ENCODE peak calls at places on chromosome 1, in four cellular contexts. W, E, C and G are unnamed samples.

GRCh38 chr1:239993333-239993732 is 98.3 kb upstream of the FMN2 start:
- DNase-seq in W (no peak), E (no peak), C (no peak), G (no peak)

GRCh38 chr1:26284597-26285351 is 4.9 kb downstream of the SH3BGRL3 start:
- DNase-seq in W (peak), E (no peak), C (peak), G (peak)

GRCh38 chr1:116679828-116680628 is 12.5 kb upstream of the IGSF3 start:
- DNase-seq in W (no peak), E (no peak), C (peak), G (no peak)

GRCh38 chr1:203571661-203572060 is 55.0 kb upstream of the ATP2B4 start:
- DNase-seq in W (no peak), E (no peak), C (no peak), G (no peak)

GRCh38 chr1:228339766-228340685 is 66.6 kb downstream of the TRIM11 start:
- DNase-seq in W (peak), E (no peak), C (no peak), G (no peak)

GRCh38 chr1:117059334-117059677 is 820 bp upstream of the TTF2 start:
- DNase-seq in W (peak), E (peak), C (peak), G (peak)

GRCh38 chr1:195594322-195594721 is 1013.9 kb downstream of the KCNT2 start:
- DNase-seq in W (no peak), E (no peak), C (no peak), G (no peak)

GRCh38 chr1:2936568-2937515 is 84.4 kb upstream of the ACTRT2 start:
- DNase-seq in W (no peak), E (no peak), C (no peak), G (no peak)

GRCh38 chr1:119986007-119986497 is 83.4 kb downstream of the NOTCH2 start:
- DNase-seq in W (no peak), E (no peak), C (no peak), G (no peak)

GRCh38 chr1:95232646-95233320 is 1.2 kb upstream of the RWDD3 start:
- DNase-seq in W (no peak), E (no peak), C (no peak), G (no peak)

GRCh38 chr1:90724361-90724760 is 7.3 kb upstream of the BARHL2 start:
- DNase-seq in W (no peak), E (no peak), C (no peak), G (no peak)

GRCh38 chr1:241007668-241008067 is 349.3 kb downstream of the RGS7 start:
- DNase-seq in W (peak), E (no peak), C (no peak), G (no peak)

GRCh38 chr1:55558515-55558914 is 343.4 kb upstream of the USP24 start:
- DNase-seq in W (no peak), E (no peak), C (no peak), G (no peak)

GRCh38 chr1:234612352-234613127 is 2.6 kb upstream of the IRF2BP2 start:
- DNase-seq in W (peak), E (peak), C (peak), G (peak)

GRCh38 chr1:220013497-220013896 is 32.8 kb downstream of the EPRS1 start:
- DNase-seq in W (no peak), E (no peak), C (no peak), G (no peak)

GRCh38 chr1:21237386-21238088 is 52.7 kb downstream of the ECE1 start:
- DNase-seq in W (no peak), E (no peak), C (no peak), G (no peak)

GRCh38 chr1:202029171-202029665 is 18.8 kb downstream of the ELF3 start:
- DNase-seq in W (no peak), E (no peak), C (peak), G (no peak)

GRCh38 chr1:210104103-210104502 is 128.5 kb upstream of the SERTAD4 start:
- DNase-seq in W (no peak), E (no peak), C (no peak), G (no peak)

GRCh38 chr1:119910617-119911016 is 14.3 kb upstream of the ADAM30 start:
- DNase-seq in W (no peak), E (no peak), C (no peak), G (no peak)

GRCh38 chr1:81803423-81804103 is 2.8 kb downstream of the ADGRL2 start:
- DNase-seq in W (peak), E (no peak), C (no peak), G (peak)

GRCh38 chr1:81802601-81803422 is 2.1 kb downstream of the ADGRL2 start:
- DNase-seq in W (peak), E (no peak), C (no peak), G (no peak)

GRCh38 chr1:81801032-81801833 is 499 bp downstream of the ADGRL2 start:
- DNase-seq in W (peak), E (no peak), C (no peak), G (peak)

GRCh38 chr1:81800741-81801031 is at the start of gene ADGRL2:
- DNase-seq in W (no peak), E (no peak), C (no peak), G (no peak)

DNA sequence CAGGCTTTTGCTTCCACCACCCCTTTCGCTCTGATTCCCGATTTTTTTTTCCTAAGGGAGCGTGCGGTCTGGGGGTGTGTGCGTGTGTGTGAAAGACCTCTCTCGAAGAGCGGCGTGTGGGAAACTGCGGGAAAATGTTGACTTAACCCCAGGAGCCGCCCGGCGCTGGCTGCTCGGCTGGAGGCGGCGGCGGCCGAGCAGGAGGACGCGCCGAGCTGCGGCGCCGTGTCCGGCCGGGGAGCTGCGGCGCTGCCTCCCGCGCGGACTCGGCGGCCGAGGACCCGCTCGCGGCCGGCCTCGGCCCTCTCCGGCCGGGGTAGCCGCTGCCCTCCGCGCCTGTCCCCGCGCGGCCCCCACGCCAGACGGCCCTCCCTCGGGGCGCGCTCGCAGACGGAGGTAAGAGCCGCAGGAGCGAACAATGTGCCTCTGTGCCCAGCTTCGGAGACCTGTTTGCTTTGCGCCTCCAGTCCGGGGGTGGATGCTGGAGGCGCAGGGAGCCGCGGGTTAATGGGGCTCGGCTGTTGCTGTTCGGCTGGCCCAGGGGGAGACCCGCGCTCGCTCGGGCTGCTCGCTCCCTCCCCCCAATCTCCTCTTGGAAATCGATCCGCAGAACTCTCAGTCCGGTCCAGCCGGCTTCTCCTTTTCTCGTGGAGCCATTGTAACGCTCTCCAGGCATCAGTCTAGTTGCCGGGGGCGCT is 1.2 kb downstream of the ADGRL2 start:
- DNase-seq in W (peak), E (no peak), C (no peak), G (no peak)
- TF ChIP-seq ATF3 in W (no peak), E (no peak), C (no peak), G (no peak)

GRCh38 chr1:160159846-160160245 is 8.4 kb downstream of the ATP1A4 start:
- DNase-seq in W (no peak), E (no peak), C (no peak), G (no peak)

GRCh38 chr1:160156361-160156760 is 5.0 kb downstream of the ATP1A4 start:
- DNase-seq in W (no peak), E (no peak), C (no peak), G (no peak)

GRCh38 chr1:160157174-160157573 is 5.8 kb downstream of the ATP1A4 start:
- DNase-seq in W (no peak), E (no peak), C (no peak), G (no peak)

GRCh38 chr1:160158534-160158933 is 7.1 kb downstream of the ATP1A4 start:
- DNase-seq in W (no peak), E (no peak), C (no peak), G (no peak)

DNA sequence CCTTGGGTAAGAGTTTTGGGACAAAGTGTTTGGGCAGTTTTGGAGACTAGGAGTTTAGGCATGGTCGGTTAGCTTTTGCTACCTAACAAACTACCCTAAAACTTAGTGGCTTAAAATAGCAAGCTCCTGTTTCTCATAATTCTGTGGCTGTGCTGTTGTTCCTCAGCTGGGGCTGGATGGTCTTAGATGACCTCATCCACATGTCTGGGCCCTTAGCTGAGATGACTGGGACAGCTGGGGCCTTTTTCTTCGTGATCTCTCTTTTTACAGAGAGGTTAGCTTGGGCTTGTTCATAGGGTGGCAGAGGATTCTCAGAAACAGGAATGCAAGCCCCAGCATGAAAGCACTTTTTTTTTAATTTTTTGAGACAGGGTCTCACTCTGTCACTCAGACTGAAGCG is 6.6 kb downstream of the ATP1A4 start:
- DNase-seq in W (no peak), E (no peak), C (no peak), G (no peak)
- TF ChIP-seq NR2C2 in W (no peak), E (no peak), C (no peak), G (no peak)

DNA sequence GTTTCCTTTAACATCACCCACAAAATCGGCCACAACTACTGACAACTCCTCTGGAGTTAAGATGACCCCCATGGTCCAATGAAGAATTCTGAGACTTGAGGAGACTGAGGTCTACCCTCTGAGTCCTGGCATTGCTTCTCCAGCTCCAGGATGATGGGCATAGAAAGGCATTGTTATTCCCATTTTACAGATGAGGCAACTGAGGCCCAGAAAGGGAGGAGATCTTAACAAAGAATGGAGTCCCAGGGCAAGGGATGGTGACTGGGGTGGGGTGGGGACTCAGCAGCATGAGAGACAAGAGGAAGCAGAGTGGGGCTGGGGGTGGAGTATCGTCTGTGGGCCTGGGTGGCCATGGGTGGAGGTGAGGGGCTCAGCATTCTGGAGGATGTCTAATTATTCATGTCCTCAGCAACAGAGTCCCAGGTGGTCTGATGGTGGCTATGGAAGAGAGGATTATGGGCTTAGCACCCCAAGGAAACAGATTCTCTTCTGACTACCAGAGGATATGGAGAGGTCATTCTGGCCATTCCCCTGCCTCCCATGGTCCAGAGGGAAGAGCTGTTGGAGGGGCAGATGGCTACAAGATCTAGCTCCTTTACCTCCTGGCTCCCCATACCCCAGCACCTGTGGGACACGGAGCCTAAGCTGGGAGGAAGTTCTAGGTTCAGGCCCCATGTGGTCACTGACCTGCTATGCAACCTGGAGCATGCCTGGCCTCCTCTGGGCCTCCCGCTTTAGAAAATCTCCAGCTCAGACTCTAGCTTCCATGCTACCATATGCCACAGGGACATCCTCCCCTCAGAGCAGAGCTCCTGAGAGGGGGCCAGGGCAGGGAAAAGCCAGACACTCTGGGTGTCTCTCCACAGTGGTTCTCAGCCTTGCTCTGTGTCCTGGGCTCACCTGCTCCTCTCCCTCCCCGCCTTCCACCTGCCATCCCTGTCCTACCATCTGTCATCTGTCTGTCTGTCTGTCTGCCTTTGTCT is 37.4 kb upstream of the DMBX1 start:
- DNase-seq in W (no peak), E (no peak), C (no peak), G (no peak)
- TF ChIP-seq ATF3 in W (no peak), E (no peak), C (no peak), G (no peak)

DNA sequence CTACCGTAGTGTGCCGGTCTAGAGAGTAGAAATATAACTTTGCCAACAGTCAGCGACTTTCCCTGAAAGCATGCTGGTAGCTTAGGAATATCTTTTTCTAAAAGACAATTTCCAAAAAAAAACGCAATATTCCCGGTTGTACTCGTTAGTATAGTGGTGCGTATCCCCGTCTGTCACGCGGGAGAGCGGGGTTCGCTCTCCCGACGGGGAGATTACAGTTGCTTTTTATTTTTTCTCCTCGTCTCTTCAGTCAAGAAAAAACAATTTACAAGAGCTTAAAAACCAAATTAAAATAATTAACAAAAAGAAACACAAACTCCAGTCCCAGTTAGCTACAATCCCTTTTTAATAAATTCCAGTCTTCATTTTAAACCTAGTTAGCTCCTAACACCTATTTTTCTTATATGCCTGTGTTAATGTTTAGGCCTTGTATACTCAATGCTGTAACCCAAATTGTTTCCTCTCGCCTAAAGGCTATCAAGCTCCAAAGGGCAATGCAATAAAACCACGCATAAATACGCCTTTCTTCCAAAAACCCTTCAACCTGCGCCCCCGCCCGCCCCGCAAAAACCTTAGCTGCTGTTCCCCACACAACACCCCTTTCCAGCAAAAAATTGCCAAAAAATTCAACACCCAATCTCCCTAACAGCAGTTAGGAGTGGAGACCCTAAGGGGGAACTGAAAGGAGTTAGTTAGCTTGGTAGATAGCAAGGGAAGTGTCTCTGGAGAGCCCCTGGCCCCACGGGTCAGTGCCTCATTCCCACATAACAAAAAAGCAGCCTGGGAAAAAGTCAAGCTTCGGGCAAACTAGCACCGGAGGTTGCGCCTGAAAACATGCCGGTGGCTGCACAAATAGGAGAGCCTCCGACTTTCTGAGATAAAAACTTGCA is 7.9 kb downstream of the HSPA6 start:
- DNase-seq in W (no peak), E (no peak), C (peak), G (peak)
- TF ChIP-seq NR2C2 in W (no peak), E (no peak), C (no peak), G (no peak)

GRCh38 chr1:12229386-12229834 is 420 bp upstream of the VPS13D start:
- DNase-seq in W (no peak), E (no peak), C (no peak), G (no peak)

GRCh38 chr1:12229835-12230548 is at the start of gene VPS13D:
- DNase-seq in W (peak), E (peak), C (peak), G (peak)

GRCh38 chr1:12232221-12232620 is 2.4 kb downstream of the VPS13D start:
- DNase-seq in W (no peak), E (no peak), C (no peak), G (no peak)

GRCh38 chr1:12231276-12231595 is 1.4 kb downstream of the VPS13D start:
- DNase-seq in W (no peak), E (no peak), C (no peak), G (no peak)

DNA sequence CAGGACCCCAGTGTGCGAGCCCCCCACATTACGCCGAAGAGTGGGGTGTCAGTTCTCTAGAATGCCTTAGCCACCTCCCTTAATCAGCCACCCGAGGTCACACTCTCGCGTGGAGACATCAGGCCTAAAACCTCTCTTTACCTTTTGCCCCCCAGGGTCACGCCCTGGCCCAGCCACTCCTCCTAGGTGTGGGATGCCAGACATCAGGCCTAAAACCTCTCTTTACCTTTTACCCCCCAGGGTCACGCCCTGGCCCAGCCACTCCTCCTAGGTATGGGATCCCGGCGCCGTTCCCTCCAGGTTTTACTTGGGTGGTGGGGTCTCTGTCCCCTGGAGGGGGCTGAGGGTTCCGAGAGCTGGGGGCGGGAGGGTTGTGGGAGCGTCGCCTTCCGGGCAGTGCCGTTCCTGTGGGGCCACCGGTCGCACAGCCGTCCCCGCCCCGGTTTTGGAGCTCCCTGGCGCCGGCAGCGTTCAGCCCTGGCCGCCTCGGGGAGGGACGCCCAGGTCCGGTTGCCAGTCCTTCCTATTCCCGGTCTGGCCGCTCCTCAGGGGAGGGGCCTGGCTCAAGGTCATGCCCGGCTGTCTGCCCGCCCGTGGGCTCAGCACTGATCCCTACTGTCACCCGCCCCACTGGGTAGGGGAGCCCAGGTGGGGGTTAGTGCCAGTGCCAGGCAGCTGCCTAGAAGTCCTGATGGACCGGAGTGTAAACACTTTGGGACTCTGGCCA is 882 bp downstream of the VPS13D start:
- DNase-seq in W (peak), E (no peak), C (peak), G (peak)
- TF ChIP-seq ATF3 in W (no peak), E (no peak), C (no peak), G (no peak)

GRCh38 chr1:93685918-93686317 is 4.3 kb upstream of the BCAR3 start:
- DNase-seq in W (no peak), E (no peak), C (no peak), G (no peak)
- TF ChIP-seq NR2C2 in W (no peak), E (no peak), C (no peak), G (no peak)

DNA sequence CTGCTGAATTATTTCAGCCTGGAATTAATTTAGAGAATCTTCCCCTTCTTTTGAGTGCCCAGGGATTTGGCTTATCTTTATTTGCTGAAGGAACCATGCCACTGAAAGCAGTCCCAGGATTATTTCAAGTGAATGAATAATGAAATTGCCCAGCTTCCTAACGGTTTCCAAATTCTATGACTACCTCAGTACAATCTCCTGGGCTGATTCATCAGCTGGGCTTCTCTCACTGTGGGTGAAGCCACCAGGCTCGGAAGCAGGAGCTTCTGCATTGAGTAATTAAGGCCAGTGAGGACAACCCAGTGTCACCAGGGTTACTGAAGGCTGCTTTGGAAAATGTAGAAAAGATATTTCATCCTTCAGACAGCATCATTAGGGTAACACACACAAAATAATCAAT is 169.9 kb downstream of the DAB1 start:
- DNase-seq in W (no peak), E (no peak), C (no peak), G (no peak)
- TF ChIP-seq ATF3 in W (no peak), E (no peak), C (no peak), G (no peak)

GRCh38 chr1:85313888-85314696 is 37.7 kb upstream of the BCL10 start:
- DNase-seq in W (no peak), E (no peak), C (no peak), G (no peak)
- TF ChIP-seq NR2C2 in W (no peak), E (no peak), C (no peak), G (no peak)